ENCODE peak calls at places on chromosomes 16 and 17, in eight cellular contexts. T is endodermal cell, X is NCI-H1105, Z is mucosa of gallbladder, O is NCI-H2081, W is AG09319, K is cardiac muscle cell, S is suprapubic skin. D is an unnamed sample.

GRCh38 chr17:27318633-27319032 is 24.7 kb downstream of the WSB1 start:
- DNase-seq in X (no peak), S (no peak), Z (peak; percentile 8), T (no peak), O (no peak), K (no peak), W (no peak), D (no peak)

GRCh38 chr17:72985882-72986720 is 106.4 kb downstream of the SLC39A11 start:
- DNase-seq in T (peak; percentile 95), Z (peak; percentile 63), O (peak; percentile 84), K (peak; percentile 79), S (peak; percentile 69), X (peak; percentile 34), W (peak; percentile 48), D (no peak)

GRCh38 chr17:26818736-26819135 is 475.2 kb upstream of the WSB1 start:
- DNase-seq in X (no peak), Z (no peak), O (no peak), W (no peak), S (no peak), K (no peak), T (no peak), D (no peak)

GRCh38 chr16:27547134-27547533 is 2.6 kb downstream of the GTF3C1 start:
- DNase-seq in K (no peak), Z (no peak), X (no peak), T (no peak), S (no peak), W (peak; percentile 39), O (no peak), D (no peak)

GRCh38 chr17:79011451-79012147 is 2.0 kb upstream of the CANT1 start:
- DNase-seq in S (peak; percentile 8), T (peak; percentile 38), W (peak; percentile 59), Z (no peak), K (no peak), O (no peak), X (no peak), D (no peak)

GRCh38 chr17:31654936-31655335 is 204.1 kb downstream of the COPRS start:
- DNase-seq in Z (no peak), X (no peak), K (no peak), W (no peak), T (peak; percentile 58), S (no peak), O (no peak), D (peak; percentile 78)

GRCh38 chr17:18246880-18247612 is 11.5 kb downstream of the FLII start:
- DNase-seq in S (peak; percentile 87), O (peak; percentile 80), K (peak; percentile 66), T (peak; percentile 99), Z (peak; percentile 82), W (no peak), X (peak; percentile 95), D (no peak)

GRCh38 chr16:64478258-64478906 is 643.5 kb downstream of the CDH11 start:
- DNase-seq in W (no peak), X (peak; percentile 43), T (no peak), Z (peak; percentile 57), O (no peak), S (no peak), K (peak; percentile 14), D (no peak)

GRCh38 chr17:27353469-27354050 is 59.6 kb downstream of the WSB1 start:
- DNase-seq in O (peak; percentile 68), W (peak; percentile 84), X (peak; percentile 78), Z (peak; percentile 93), K (peak; percentile 90), S (peak; percentile 95), T (peak; percentile 98), D (peak; percentile 98)

GRCh38 chr16:56357765-56358322 is 67.5 kb downstream of the AMFR start:
- DNase-seq in O (no peak), S (peak; percentile 56), K (no peak), Z (no peak), T (peak; percentile 78), X (no peak), W (no peak), D (peak; percentile 86)

GRCh38 chr16:50680907-50681885 is at the start of gene SNX20:
- DNase-seq in S (no peak), X (no peak), O (no peak), W (no peak), Z (peak; percentile 45), T (peak; percentile 32), K (no peak), D (peak; percentile 89)

GRCh38 chr17:66308856-66309255 is 6.4 kb downstream of the PRKCA start:
- DNase-seq in X (no peak), S (no peak), O (no peak), W (no peak), T (no peak), K (no peak), Z (no peak), D (no peak)

GRCh38 chr17:45096141-45096540 is 35.0 kb downstream of the NMT1 start:
- DNase-seq in O (no peak), K (no peak), S (no peak), T (peak; percentile 78), Z (no peak), W (no peak), X (no peak), D (no peak)

GRCh38 chr16:13923703-13924298 is 3.8 kb downstream of the ERCC4 start:
- DNase-seq in O (peak; percentile 16), T (no peak), Z (no peak), X (peak; percentile 23), W (peak; percentile 49), S (no peak), K (peak; percentile 55), D (no peak)

GRCh38 chr16:12728471-12728870 is 75.2 kb downstream of the CPPED1 start:
- DNase-seq in S (no peak), K (no peak), X (no peak), O (no peak), T (peak; percentile 59), Z (no peak), W (no peak), D (no peak)

GRCh38 chr17:78266231-78266631 is 34.8 kb downstream of the TMEM235 start:
- DNase-seq in S (no peak), X (no peak), T (no peak), W (no peak), Z (no peak), K (no peak), O (no peak), D (no peak)